ENCODE peak calls at places on chromosomes 13 and 19, in nine cellular contexts. S is heart left ventricle; G is lower leg skin; X is fibroblast of lung; E is astrocyte of the spinal cord; Q is progenitor cell of endocrine pancreas; N is colonic mucosa; C is CD8-positive, alpha-beta T cell; L is tibial nerve. P is an unnamed sample.

GRCh38 chr19:52190679-52191293 is 934 bp downstream of the PPP2R1A start:
- DNase-seq in X (peak), N (peak), E (no peak), Q (no peak), S (peak), L (no peak), C (no peak), G (peak), P (no peak)

GRCh38 chr13:51840917-51841316 is 4.1 kb downstream of the TMEM272 start:
- DNase-seq in L (no peak), X (no peak), G (no peak), Q (no peak), E (no peak), C (no peak), N (no peak), S (no peak), P (no peak)

GRCh38 chr13:113555141-113555540 is 29.4 kb upstream of the TFDP1 start:
- DNase-seq in X (no peak), C (no peak), L (no peak), N (peak), E (no peak), S (no peak), G (peak), Q (no peak), P (no peak)

GRCh38 chr13:65378943-65379519 is 1851.1 kb downstream of the PCDH9 start:
- DNase-seq in C (no peak), S (no peak), E (peak), G (no peak), Q (no peak), L (no peak), X (peak), N (no peak), P (no peak)

GRCh38 chr19:35671818-35672217 is 5.5 kb downstream of the UPK1A start:
- DNase-seq in X (no peak), L (no peak), S (no peak), G (no peak), C (no peak), Q (no peak), N (no peak), E (no peak), P (no peak)

GRCh38 chr19:52943884-52944643 is 18.6 kb downstream of the ZNF816 start:
- DNase-seq in X (no peak), S (no peak), Q (no peak), E (no peak), N (no peak), G (peak), C (no peak), L (no peak), P (no peak)

GRCh38 chr13:87131611-87132010 is 539.6 kb upstream of the SLITRK5 start:
- DNase-seq in L (no peak), X (no peak), E (no peak), N (no peak), Q (no peak), S (no peak), C (no peak), G (no peak), P (no peak)

GRCh38 chr19:4534836-4535658 is at the start of gene PLIN5:
- DNase-seq in Q (peak), E (peak), N (peak), L (no peak), X (peak), S (peak), G (no peak), C (peak), P (peak)

GRCh38 chr13:79475569-79475968 is 5.4 kb upstream of the NDFIP2 start:
- DNase-seq in C (no peak), L (no peak), S (no peak), N (no peak), G (no peak), E (no peak), Q (no peak), X (no peak), P (no peak)

GRCh38 chr19:30093966-30094770 is 152.1 kb downstream of the URI1 start:
- DNase-seq in Q (no peak), S (no peak), C (no peak), G (no peak), N (no peak), L (no peak), X (no peak), E (no peak), P (no peak)

GRCh38 chr13:110731072-110731471 is 17.6 kb downstream of the ING1 start:
- DNase-seq in N (no peak), G (no peak), C (no peak), X (no peak), L (no peak), Q (no peak), S (no peak), E (no peak), P (no peak)

GRCh38 chr19:35031072-35031881 is 1.0 kb downstream of the SCN1B start:
- DNase-seq in X (peak), E (peak), N (no peak), C (no peak), S (peak), L (no peak), Q (no peak), G (no peak), P (no peak)

GRCh38 chr13:30743319-30744055 is 8.1 kb downstream of the ALOX5AP start:
- DNase-seq in N (peak), L (no peak), E (peak), X (peak), S (no peak), C (no peak), G (no peak), Q (no peak), P (peak)

GRCh38 chr19:55340144-55340783 is 588 bp downstream of the KMT5C start:
- DNase-seq in C (peak), S (no peak), N (peak), E (no peak), Q (peak), X (no peak), L (no peak), G (no peak), P (no peak)

GRCh38 chr19:54439174-54439851 is 9.7 kb upstream of the LENG8 start:
- DNase-seq in C (no peak), L (no peak), Q (no peak), E (peak), G (no peak), N (no peak), X (peak), S (no peak), P (no peak)

GRCh38 chr19:45234089-45234869 is 10.9 kb downstream of the EXOC3L2 start:
- DNase-seq in Q (peak), E (no peak), N (no peak), S (no peak), L (no peak), C (no peak), X (no peak), G (no peak), P (no peak)

GRCh38 chr13:41696163-41697003 is 239.0 kb downstream of the RGCC start:
- DNase-seq in L (no peak), X (peak), G (no peak), N (no peak), E (peak), C (no peak), S (no peak), Q (no peak), P (no peak)

GRCh38 chr19:3668331-3669133 is 31.7 kb downstream of the PIP5K1C start:
- DNase-seq in S (no peak), N (no peak), Q (no peak), E (no peak), X (no peak), C (no peak), L (no peak), G (no peak), P (no peak)

GRCh38 chr13:97600438-97601080 is 166.6 kb downstream of the RAP2A start:
- DNase-seq in L (no peak), G (no peak), N (no peak), C (no peak), E (peak), Q (no peak), X (peak), S (no peak), P (no peak)

GRCh38 chr19:13839193-13839937 is 37.6 kb upstream of the NANOS3 start:
- DNase-seq in Q (no peak), L (peak), X (peak), C (peak), N (peak), G (peak), E (peak), S (peak), P (no peak)
- TF ChIP-seq CTCF in Q (no peak), L (peak), X (no peak), C (no peak), N (no peak), G (no peak), E (no peak), S (no peak), P (no peak)

GRCh38 chr13:49436890-49437289 is 7.0 kb downstream of the CAB39L start:
- DNase-seq in X (peak), S (peak), L (peak), Q (no peak), N (no peak), C (no peak), E (peak), G (no peak), P (no peak)
- TF ChIP-seq CTCF in X (no peak), S (no peak), L (no peak), Q (no peak), N (no peak), C (no peak), E (peak), G (no peak), P (no peak)

DNA sequence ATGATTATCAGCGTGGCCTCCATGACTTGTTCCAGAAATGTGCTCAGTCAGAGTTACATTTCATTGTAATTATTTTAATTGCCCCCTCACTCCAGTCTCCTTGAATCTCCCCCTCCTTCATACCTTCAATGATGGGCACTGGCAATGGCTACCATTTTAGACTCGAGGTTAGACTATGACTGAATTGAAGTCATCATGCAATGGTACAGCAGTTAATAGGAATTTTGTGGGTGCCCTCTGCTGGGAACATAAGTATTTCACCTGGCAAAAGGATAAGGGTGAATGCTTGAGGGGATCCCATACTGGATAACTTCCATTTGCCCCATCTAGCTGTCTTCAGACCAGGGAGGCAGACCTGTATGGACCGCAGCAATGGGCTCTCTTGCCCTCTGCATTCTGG is 32.2 kb upstream of the USP12 start:
- DNase-seq in L (no peak), C (no peak), N (no peak), Q (no peak), S (no peak), X (peak), E (no peak), G (no peak), P (no peak)
- TF ChIP-seq CTCF in L (no peak), C (no peak), N (no peak), Q (no peak), S (peak), X (no peak), E (no peak), G (no peak), P (no peak)

GRCh38 chr19:2624537-2625091 is 77.9 kb downstream of the GNG7 start:
- DNase-seq in E (no peak), G (no peak), N (no peak), C (no peak), S (peak), X (no peak), L (no peak), Q (no peak), P (no peak)
- TF ChIP-seq CTCF in E (no peak), G (no peak), N (no peak), C (no peak), S (no peak), X (no peak), L (no peak), Q (peak), P (no peak)

GRCh38 chr19:23699521-23699860 is 12.5 kb upstream of the ZNF675 start:
- DNase-seq in X (no peak), Q (no peak), S (no peak), C (no peak), E (no peak), G (no peak), L (no peak), N (no peak), P (no peak)

DNA sequence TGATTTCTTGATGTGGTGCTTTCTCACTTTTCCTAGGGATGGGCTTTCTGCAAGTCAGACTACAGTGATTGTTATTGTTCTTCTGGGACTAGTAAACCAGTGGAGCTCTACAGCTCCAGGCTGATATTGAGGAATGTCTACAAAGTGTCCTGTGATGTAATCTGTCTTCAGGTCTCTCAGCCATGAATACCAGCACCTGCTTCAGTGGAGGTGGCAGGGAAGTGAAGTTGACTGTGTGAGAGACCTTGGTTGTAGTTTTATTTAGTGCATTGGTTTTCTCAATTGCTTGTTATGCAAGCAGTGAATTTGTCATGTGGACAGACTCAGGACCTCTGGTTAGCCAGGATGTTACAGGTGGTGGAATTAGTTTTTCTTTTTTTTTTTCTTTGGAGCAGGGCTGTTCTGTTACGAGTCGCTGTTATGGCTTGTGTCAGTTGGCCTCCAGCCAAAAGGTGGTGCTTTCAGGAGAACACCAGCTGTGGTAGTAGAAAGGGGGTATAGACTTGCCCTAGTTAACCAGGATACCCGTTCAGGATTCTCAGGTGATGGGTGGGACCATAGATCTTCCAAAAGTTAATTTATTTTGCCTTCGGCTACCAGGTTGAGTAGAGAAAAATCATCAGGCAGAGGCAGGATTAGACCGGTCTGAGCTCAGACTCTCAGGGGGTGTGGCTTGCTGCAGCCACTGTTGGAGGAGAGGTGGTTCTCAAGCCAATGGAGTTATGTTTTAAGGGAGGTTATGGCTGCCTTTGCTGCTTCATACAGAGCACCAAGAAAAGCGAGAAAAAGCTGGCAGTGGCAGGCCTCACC is 11.9 kb upstream of the ZNF675 start:
- DNase-seq in L (no peak), Q (no peak), X (no peak), C (no peak), E (no peak), S (no peak), G (no peak), N (peak), P (no peak)
- TF ChIP-seq CTCF in L (no peak), Q (no peak), X (no peak), C (no peak), E (no peak), S (no peak), G (no peak), N (no peak), P (no peak)

GRCh38 chr13:89695343-89696257 is 1651.9 kb upstream of the MIR17HG start:
- DNase-seq in S (no peak), C (no peak), X (peak), E (peak), G (no peak), N (peak), L (no peak), Q (peak), P (no peak)
- TF ChIP-seq CTCF in S (peak), C (no peak), X (no peak), E (peak), G (no peak), N (peak), L (peak), Q (peak), P (no peak)

DNA sequence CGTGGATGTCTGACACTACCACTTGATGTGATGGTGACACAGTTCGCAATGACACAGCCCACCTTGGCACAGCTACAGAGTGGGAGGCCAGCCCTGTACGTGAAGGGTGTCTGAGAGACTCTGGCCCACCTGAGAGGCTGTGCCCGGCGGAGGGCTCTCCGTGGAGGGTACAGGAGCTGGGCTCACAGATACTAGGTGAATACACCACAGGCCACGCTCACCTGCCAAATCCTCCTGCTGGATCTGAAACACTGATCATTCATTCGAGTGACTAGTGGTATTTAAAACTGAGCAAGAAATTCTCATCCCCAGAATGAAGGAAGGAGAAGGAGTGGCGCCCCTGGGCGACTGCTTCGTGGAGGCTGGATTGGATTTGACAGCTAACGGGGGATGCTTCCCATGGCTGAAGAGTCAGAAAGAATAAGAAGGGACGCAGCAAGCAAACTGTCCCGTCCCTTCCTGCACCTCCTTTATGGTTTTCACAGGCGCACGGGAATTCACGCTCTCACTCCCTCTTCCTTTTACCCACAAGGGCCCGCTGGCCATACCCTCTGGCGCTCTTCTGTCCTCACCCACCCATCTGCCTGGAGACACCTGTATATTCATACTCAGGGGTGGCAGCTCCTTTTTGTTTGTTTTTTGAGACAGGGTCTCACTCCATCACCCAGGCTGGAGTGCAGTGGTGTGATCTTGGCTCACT is 25.0 kb downstream of the CEBPG start:
- DNase-seq in E (no peak), S (no peak), N (no peak), G (peak), C (no peak), X (no peak), Q (no peak), L (no peak), P (no peak)
- TF ChIP-seq CTCF in E (no peak), S (no peak), N (no peak), G (no peak), C (no peak), X (no peak), Q (no peak), L (no peak), P (no peak)

DNA sequence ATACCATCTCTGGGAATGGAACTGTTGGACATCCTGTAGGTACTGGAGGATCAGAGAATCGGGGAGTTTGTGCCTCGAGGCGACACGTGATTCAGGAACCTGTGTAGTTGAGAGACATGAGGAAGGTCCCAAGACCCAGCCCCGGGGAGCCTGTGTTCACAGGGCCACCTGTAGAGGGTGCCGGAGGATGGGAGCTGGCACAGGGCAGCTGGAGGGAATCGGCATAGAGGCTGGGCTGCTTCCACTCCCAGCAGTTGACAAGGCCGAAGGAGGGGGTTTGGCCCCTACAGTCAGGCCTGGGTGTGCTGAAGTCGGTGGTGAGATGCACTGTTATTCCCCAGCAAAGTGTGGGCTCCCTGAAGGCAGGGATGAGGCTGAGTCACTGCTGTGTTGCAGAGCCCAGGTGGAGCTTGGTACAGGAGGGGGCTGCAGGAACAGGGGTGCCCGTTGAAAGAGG is 2.5 kb upstream of the ISYNA1 start:
- DNase-seq in X (no peak), N (no peak), E (no peak), C (peak), Q (no peak), S (no peak), G (no peak), L (no peak), P (no peak)
- TF ChIP-seq CTCF in X (no peak), N (peak), E (peak), C (peak), Q (peak), S (no peak), G (no peak), L (peak), P (no peak)

GRCh38 chr19:48630289-48631036 is 6.7 kb downstream of the DBP start:
- DNase-seq in Q (no peak), E (peak), G (peak), X (peak), S (peak), C (no peak), L (no peak), N (peak), P (no peak)
- TF ChIP-seq CTCF in Q (peak), E (peak), G (no peak), X (peak), S (peak), C (no peak), L (no peak), N (no peak), P (no peak)

DNA sequence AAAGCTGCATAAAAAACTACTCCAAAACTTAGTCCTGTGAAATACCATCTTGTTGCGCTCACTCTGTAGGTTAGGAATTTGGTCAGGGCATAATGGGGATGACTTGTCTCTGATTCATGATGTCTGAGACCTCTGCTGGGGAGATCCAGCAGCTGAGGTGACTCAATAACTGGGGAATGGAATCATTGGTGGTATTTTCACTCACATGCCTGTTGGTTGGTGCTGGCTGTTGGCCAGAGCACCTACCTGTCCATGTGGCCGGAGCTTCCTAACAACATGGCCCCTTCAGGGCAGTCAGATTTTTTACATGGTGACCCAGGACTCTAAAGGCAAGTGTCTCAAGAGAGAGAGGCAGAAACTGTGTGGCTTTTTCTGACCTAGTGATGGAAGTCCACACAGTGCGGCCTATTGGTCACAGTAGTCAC is 7.4 kb upstream of the ESD start:
- DNase-seq in Q (no peak), L (no peak), X (peak), G (no peak), C (no peak), S (no peak), N (no peak), E (peak), P (no peak)
- TF ChIP-seq CTCF in Q (no peak), L (no peak), X (no peak), G (no peak), C (no peak), S (no peak), N (no peak), E (no peak), P (no peak)